ENCODE peak calls at places on chromosomes 11 and 22, in four cellular contexts. E is WTC11, H is HepG2, I is K562. L is an unnamed sample.

GRCh38 chr11:11148104-11148509 is 204.9 kb downstream of the CSNK2A3 start:
- DNase-seq in E (peak), H (no peak), I (peak), L (no peak)

GRCh38 chr22:38271927-38272372 is 860 bp downstream of the TMEM184B start:
- DNase-seq in E (peak), H (no peak), I (no peak), L (no peak)

GRCh38 chr22:30290318-30290678 is 993 bp upstream of the CASTOR1 start:
- DNase-seq in E (no peak), H (no peak), I (no peak), L (no peak)

GRCh38 chr11:118834428-118835028 is 43.6 kb upstream of the DDX6 start:
- DNase-seq in E (no peak), H (no peak), I (no peak), L (no peak)

GRCh38 chr22:26428515-26429457 is at the start of gene ASPHD2:
- DNase-seq in E (peak), H (no peak), I (peak), L (peak)

GRCh38 chr11:128496684-128497056 is 90.7 kb downstream of the ETS1 start:
- DNase-seq in E (no peak), H (no peak), I (no peak), L (no peak)

GRCh38 chr11:28649922-28650321 is 541.7 kb downstream of the METTL15 start:
- DNase-seq in E (no peak), H (no peak), I (no peak), L (no peak)

GRCh38 chr22:43159484-43160178 is 8.3 kb downstream of the TSPO start:
- DNase-seq in E (peak), H (no peak), I (no peak), L (peak)

GRCh38 chr11:122050021-122050710 is 65.8 kb downstream of the BLID start:
- DNase-seq in E (no peak), H (no peak), I (no peak), L (no peak)

GRCh38 chr11:1123970-1124369 is 33.8 kb upstream of the MUC5AC start:
- DNase-seq in E (no peak), H (no peak), I (no peak), L (no peak)

GRCh38 chr11:77560605-77561004 is 29.1 kb upstream of the AQP11 start:
- DNase-seq in E (no peak), H (peak), I (peak), L (no peak)

DNA sequence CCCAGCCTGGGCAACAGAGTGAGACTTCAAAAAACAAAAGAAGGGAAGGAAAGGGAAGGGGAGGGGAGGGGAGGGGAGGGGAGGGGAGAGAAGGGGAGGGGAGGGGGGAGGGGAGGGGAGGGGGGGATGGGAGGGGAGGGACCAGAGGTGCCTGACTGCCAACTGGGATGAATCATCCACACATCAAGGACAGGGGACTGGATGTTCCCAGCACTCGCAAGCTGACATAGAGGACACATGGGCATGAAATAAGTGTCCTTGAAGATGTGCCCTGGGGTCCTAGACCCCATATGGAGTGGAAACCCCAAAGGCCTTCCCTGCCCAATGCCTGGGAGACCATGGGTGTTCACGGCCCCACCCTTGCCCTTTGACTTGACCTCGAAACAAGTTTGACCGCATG is 19.8 kb downstream of the TST start:
- DNase-seq in E (no peak), H (no peak), I (no peak), L (no peak)
- TF ChIP-seq ELF4 in E (no peak), H (no peak), I (no peak), L (no peak)

GRCh38 chr11:123302751-123303195 is 107.7 kb upstream of the CLMP start:
- DNase-seq in E (no peak), H (no peak), I (no peak), L (no peak)

GRCh38 chr11:123300874-123301695 is 106.0 kb upstream of the CLMP start:
- DNase-seq in E (no peak), H (no peak), I (peak), L (no peak)

GRCh38 chr11:123299721-123300120 is 104.7 kb upstream of the CLMP start:
- DNase-seq in E (no peak), H (no peak), I (no peak), L (no peak)

GRCh38 chr11:123303924-123304323 is 108.9 kb upstream of the CLMP start:
- DNase-seq in E (no peak), H (no peak), I (no peak), L (no peak)

GRCh38 chr11:123301696-123302400 is 106.8 kb upstream of the CLMP start:
- DNase-seq in E (peak), H (no peak), I (peak), L (peak)
- TF ChIP-seq ELF4 in E (no peak), H (no peak), I (no peak), L (no peak)

GRCh38 chr11:57873196-57873911 is 111.8 kb downstream of the CTNND1 start:
- DNase-seq in E (no peak), H (no peak), I (no peak), L (no peak)

GRCh38 chr11:57871231-57871630 is 109.6 kb downstream of the CTNND1 start:
- DNase-seq in E (no peak), H (no peak), I (no peak), L (no peak)

DNA sequence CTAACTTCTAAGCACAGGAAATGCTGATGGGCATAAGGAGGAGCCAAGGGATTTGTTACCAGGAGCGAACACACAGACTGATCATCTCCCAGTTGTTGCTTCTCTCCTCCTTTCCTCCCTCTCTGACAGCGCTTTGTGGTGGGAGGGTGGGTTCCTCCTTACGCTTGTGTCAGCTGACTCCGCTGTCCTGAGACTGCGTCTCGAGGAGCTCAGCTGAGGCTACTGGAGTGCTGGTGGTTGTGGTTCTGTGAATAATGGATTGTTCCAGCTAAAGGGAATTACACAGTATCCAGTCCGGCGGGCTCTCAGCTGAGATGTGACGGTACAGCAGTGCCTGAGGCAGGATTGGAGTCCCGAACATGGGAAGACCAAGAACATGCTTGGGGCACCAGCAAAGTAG is 113.4 kb downstream of the CTNND1 start:
- DNase-seq in E (no peak), H (no peak), I (peak), L (no peak)
- TF ChIP-seq ELF4 in E (no peak), H (no peak), I (no peak), L (no peak)

GRCh38 chr22:35569916-35570315 is 29.3 kb downstream of the RASD2 start:
- DNase-seq in E (no peak), H (no peak), I (no peak), L (no peak)
- TF ChIP-seq ELF4 in E (no peak), H (no peak), I (no peak), L (no peak)

GRCh38 chr11:113994077-113994954 is 19.4 kb downstream of the HTR3A start:
- DNase-seq in E (peak), H (no peak), I (peak), L (peak)
- TF ChIP-seq ELF4 in E (no peak), H (no peak), I (no peak), L (no peak)

DNA sequence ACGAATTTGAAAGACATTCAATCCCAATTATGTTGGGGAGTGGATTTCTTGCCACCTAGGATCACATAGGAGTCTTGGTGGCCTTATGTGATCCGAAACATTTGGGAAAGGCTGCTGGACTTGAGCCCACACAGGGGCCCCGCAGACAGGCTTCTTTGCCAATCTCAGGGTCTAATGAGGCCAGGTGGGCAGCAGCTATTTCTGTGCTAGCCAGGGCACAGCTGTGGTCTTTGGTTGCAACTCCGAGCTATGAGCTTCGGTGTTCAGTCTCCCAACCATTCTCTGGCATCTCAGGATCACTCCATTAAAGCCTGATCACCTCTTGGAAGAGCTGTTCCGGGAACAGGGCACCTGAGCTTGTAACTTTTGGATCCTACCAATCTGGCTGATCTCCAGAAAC is 84.4 kb downstream of the TP53I11 start:
- DNase-seq in E (no peak), H (no peak), I (no peak), L (no peak)
- TF ChIP-seq ELF4 in E (no peak), H (no peak), I (no peak), L (no peak)

DNA sequence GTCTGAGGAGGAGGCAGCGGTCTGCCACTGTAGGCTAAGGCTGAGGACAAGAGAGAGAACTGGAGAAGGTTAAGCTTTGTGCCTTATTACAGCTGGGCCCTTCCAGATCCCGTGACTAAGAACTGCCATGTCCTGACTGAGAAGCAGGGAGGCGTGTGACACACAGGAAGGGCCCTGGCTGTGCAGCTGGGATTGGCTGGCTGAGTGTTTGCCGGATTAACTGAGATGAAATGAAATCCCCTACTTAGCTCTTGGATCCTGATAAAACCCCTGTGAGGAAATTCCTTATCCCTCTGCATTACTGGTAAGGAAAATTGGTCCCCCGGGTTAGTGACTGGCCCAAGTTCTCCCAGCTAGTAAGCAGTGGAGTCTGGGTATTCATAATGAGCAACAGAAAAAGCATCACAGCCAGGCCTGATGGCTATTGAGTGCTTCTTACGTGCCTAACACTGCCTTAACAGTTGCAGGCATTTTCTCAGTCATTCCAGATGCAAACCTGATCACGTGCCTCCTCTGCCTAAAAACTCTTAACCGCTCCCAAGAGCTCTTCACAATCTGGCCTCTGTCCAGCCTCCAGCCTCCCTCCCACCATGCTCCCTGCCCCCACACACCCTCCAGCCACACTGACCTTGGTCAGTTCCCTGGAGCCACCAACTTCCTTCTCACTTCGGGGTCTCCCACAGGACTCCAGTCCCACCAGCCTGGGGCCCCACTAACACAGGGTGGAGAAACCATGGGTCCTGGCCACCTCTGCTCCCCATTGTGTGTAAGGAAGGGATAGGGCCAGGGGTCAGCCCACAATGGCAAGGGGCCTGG is 37.8 kb downstream of the ARRB1 start:
- DNase-seq in E (no peak), H (no peak), I (peak), L (no peak)
- TF ChIP-seq ELF4 in E (no peak), H (no peak), I (no peak), L (no peak)

DNA sequence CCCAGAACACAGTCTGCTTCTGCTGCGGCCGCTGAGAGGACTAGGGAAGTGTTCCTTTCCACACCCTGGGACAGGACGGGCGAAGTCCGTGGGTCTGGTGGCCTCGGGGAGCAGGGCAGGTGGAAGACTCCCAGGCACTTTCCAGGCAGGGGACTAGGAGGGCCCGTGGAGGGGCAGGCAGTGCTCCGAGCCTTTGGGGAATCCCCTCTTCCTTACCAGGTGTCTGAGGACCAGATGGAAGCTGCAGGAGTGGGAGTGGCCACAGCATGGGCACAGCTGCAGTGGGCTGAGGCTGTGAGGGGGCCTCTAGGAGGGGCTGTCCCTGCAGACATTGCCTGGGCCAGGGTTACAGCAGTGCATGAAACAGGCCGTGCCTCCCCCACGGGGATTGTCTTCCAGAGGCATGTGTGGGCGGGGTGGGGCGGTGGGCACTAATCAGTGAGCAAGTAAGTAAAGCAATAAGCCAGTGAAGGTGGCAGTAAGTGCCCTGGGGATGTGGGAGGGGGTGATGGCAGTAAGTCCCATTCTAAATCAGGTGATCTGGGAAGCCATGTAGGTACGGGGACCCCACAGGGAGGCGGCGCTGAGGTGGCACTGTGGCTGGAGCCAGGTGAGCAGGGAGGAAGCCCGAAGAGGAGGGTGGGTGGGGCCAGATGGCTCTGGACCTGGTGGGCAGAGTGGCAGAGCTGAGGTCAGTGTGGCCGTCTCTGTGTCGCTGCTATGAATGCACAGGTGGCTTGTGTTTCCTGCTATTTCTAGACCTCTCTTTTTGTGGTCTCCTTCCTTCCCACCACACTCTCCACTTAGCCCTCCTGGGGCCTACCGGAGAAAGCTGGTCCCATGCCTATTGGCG is 66.4 kb downstream of the CTTN start:
- DNase-seq in E (no peak), H (no peak), I (no peak), L (no peak)
- TF ChIP-seq ELF4 in E (no peak), H (no peak), I (no peak), L (no peak)

L was measured in HEK293T.